ENCODE peak calls at places on chromosomes 4 and X, in six cellular contexts. G, V, R, T, A and B are unnamed samples.

GRCh38 chr4:7753271-7753670 is 186.4 kb downstream of the AFAP1 start:
- DNase-seq in G (peak), V (no peak), R (no peak), T (no peak), A (no peak), B (peak)

GRCh38 chr4:5824635-5825034 is 68.3 kb downstream of the CRMP1 start:
- DNase-seq in G (peak), V (no peak), R (no peak), T (peak), A (no peak), B (peak)

GRCh38 chr4:1523907-1524636 is 117.8 kb upstream of the NKX1-1 start:
- DNase-seq in G (no peak), V (no peak), R (peak), T (no peak), A (no peak), B (peak)

GRCh38 chr4:1361391-1361790 is 14.4 kb downstream of the UVSSA start:
- DNase-seq in G (no peak), V (no peak), R (no peak), T (no peak), A (no peak), B (no peak)

GRCh38 chr4:11640584-11640983 is 211.9 kb upstream of the HS3ST1 start:
- DNase-seq in G (no peak), V (no peak), R (no peak), T (no peak), A (no peak), B (no peak)

GRCh38 chr4:145216532-145216931 is 36.1 kb upstream of the OTUD4 start:
- DNase-seq in G (peak), V (no peak), R (no peak), T (peak), A (no peak), B (peak)

GRCh38 chr4:41977709-41978108 is 3.8 kb upstream of the DCAF4L1 start:
- DNase-seq in G (no peak), V (no peak), R (no peak), T (peak), A (no peak), B (no peak)

GRCh38 chrX:49040376-49040955 is 2.7 kb downstream of the TFE3 start:
- DNase-seq in G (no peak), V (no peak), R (no peak), T (peak), A (no peak), B (peak)

GRCh38 chr4:106691749-106692148 is 323.2 kb upstream of the GIMD1 start:
- DNase-seq in G (no peak), V (no peak), R (no peak), T (peak), A (no peak), B (peak)

GRCh38 chr4:15488658-15489470 is 19.2 kb downstream of the CC2D2A start:
- DNase-seq in G (no peak), V (no peak), R (no peak), T (peak), A (no peak), B (peak)

GRCh38 chrX:9195199-9195880 is 161.4 kb upstream of the FAM9B start:
- DNase-seq in G (no peak), V (no peak), R (no peak), T (no peak), A (no peak), B (no peak)

GRCh38 chr4:81136161-81136910 is 78.7 kb downstream of the PRKG2 start:
- DNase-seq in G (no peak), V (no peak), R (no peak), T (peak), A (peak), B (peak)

GRCh38 chr4:155509619-155510018 is 132.9 kb upstream of the MAP9 start:
- DNase-seq in G (no peak), V (no peak), R (no peak), T (peak), A (no peak), B (peak)

GRCh38 chr4:27123050-27123768 is 262.6 kb downstream of the STIM2 start:
- DNase-seq in G (no peak), V (peak), R (no peak), T (no peak), A (no peak), B (peak)

GRCh38 chr4:78779280-78779679 is 3.1 kb downstream of the BMP2K start:
- DNase-seq in G (no peak), V (no peak), R (no peak), T (no peak), A (no peak), B (peak)

GRCh38 chrX:107565916-107566602 is 62.3 kb upstream of the PRPS1 start:
- DNase-seq in G (no peak), V (no peak), R (no peak), T (peak), A (no peak), B (peak)

GRCh38 chrX:49172280-49172780 is 632 bp downstream of the PLP2 start:
- DNase-seq in G (peak), V (peak), R (no peak), T (peak), A (peak), B (peak)

GRCh38 chrX:66110112-66110511 is 53.9 kb upstream of the HEPH start:
- DNase-seq in G (peak), V (peak), R (no peak), T (peak), A (no peak), B (peak)

GRCh38 chr4:8916914-8917305 is 45.3 kb upstream of the HMX1 start:
- DNase-seq in G (no peak), V (no peak), R (no peak), T (no peak), A (no peak), B (no peak)

GRCh38 chr4:3483471-3483921 is 20.4 kb downstream of the DOK7 start:
- DNase-seq in G (no peak), V (no peak), R (no peak), T (no peak), A (peak), B (no peak)

GRCh38 chr4:8383451-8384160 is 56.9 kb downstream of the ACOX3 start:
- DNase-seq in G (no peak), V (no peak), R (no peak), T (peak), A (no peak), B (no peak)

GRCh38 chrX:153884136-153885076 is 1.6 kb downstream of the L1CAM start:
- DNase-seq in G (no peak), V (no peak), R (no peak), T (no peak), A (no peak), B (peak)

GRCh38 chr4:128354205-128354821 is 66.7 kb upstream of the PGRMC2 start:
- DNase-seq in G (no peak), V (peak), R (no peak), T (peak), A (no peak), B (peak)

GRCh38 chr4:74366367-74366891 is 1.5 kb downstream of the EREG start:
- DNase-seq in G (peak), V (no peak), R (no peak), T (no peak), A (no peak), B (peak)

GRCh38 chr4:139552506-139552905 is 3.5 kb downstream of the SETD7 start:
- DNase-seq in G (no peak), V (no peak), R (no peak), T (no peak), A (no peak), B (no peak)

GRCh38 chrX:65750674-65751469 is 83.4 kb downstream of the MSN start:
- DNase-seq in G (peak), V (peak), R (no peak), T (no peak), A (no peak), B (no peak)

GRCh38 chr4:24753519-24753918 is 41.9 kb upstream of the SOD3 start:
- DNase-seq in G (no peak), V (no peak), R (no peak), T (no peak), A (no peak), B (peak)

GRCh38 chr4:55545133-55545532 is 1.6 kb downstream of the CLOCK start:
- DNase-seq in G (no peak), V (no peak), R (no peak), T (peak), A (no peak), B (peak)

GRCh38 chrX:34343001-34343400 is 210.9 kb upstream of the FAM47A start:
- DNase-seq in G (no peak), V (no peak), R (no peak), T (no peak), A (no peak), B (peak)

GRCh38 chr4:83947811-83948210 is 411.9 kb downstream of the GPAT3 start:
- DNase-seq in G (no peak), V (no peak), R (peak), T (no peak), A (no peak), B (no peak)

DNA sequence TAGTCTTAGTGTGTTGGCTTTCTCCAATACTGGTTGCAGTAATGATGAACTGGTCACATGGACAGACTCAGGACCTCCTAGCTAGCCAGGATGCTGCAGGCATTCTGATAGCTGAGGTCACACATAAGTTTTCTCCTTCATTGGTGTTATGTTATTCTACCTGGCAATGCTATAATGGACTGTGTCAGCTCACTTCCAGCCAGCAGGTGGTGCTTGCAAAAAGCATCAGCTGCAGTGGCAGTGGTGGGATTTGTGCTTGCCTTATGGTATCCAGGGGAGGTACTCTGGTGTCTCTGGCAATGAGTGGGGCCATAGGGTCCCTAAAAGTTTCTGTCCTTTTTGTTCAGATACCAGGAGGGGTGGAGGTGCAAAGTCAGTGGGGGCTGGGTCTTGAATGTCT is 33.6 kb downstream of the ZNF330 start:
- DNase-seq in G (no peak), V (no peak), R (no peak), T (no peak), A (no peak), B (no peak)
- TF ChIP-seq CTCF in G (peak), V (no peak), R (no peak), T (peak), A (no peak), B (no peak)

DNA sequence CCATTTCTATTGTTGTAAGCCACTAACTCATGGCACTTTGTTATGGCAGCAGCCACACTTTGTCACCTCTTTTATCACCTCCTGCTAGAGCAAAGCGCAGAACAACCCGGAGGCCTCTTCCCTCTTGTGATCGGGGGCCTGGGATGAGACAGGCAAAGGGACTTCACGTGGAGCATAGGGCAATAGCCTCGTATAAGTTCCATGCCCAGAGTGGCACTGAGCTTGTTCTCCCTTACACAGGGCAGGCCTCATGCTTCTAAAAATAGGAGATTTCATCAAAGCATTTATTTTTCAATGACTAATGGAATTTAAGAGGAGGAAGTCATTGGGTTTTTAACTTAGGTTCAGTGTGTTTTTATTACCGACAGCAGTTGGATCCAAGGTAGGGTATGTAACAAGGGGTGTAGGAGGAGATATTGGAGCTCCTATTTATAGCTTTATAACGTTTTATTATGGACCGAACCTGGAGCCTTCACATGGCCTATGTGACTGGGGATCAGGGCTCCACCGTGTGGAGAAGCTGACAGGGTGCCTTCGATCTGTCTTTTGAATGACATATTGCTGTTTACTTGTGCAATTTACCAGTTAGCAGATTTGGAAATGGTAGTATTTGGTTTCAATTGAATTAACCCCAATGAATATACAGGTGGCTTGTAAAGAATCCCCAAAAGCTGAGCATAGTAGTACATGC is 93.8 kb downstream of the SLC2A9 start:
- DNase-seq in G (no peak), V (no peak), R (no peak), T (no peak), A (no peak), B (no peak)
- TF ChIP-seq CTCF in G (no peak), V (no peak), R (no peak), T (no peak), A (no peak), B (no peak)

GRCh38 chr4:4521069-4521468 is 20.8 kb downstream of the STX18 start:
- DNase-seq in G (no peak), V (no peak), R (no peak), T (no peak), A (no peak), B (no peak)

GRCh38 chr4:4524364-4524763 is 17.5 kb downstream of the STX18 start:
- DNase-seq in G (peak), V (no peak), R (no peak), T (no peak), A (no peak), B (no peak)

GRCh38 chr4:4521767-4522166 is 20.1 kb downstream of the STX18 start:
- DNase-seq in G (no peak), V (no peak), R (no peak), T (no peak), A (no peak), B (no peak)

GRCh38 chr4:4518747-4519146 is 23.1 kb downstream of the STX18 start:
- DNase-seq in G (no peak), V (no peak), R (no peak), T (no peak), A (no peak), B (no peak)

GRCh38 chr4:4519296-4519898 is 22.5 kb downstream of the STX18 start:
- DNase-seq in G (no peak), V (no peak), R (no peak), T (peak), A (no peak), B (peak)
- TF ChIP-seq CTCF in G (peak), V (peak), R (peak), T (peak), A (peak), B (peak)

DNA sequence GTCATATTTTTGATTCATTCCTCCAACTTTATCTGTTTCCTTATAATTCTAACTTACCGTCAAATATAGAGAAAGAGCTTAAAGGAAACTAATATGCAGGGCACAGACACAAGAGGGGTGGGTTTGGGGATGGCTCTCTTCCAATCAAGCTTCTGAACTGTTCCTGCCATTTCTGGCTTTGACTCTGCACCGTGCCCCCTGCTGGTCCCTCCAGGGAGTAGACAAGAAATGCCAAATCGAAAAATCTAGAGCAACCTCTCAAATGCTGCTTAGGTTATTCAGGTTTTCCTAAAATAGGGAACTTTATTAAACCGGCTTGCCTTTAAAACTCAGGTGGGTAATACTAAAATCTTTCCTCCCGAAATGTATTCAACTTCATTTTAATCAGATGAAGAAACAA is 39.8 kb upstream of the VCX3A start:
- DNase-seq in G (no peak), V (no peak), R (peak), T (no peak), A (no peak), B (no peak)
- TF ChIP-seq CTCF in G (peak), V (no peak), R (no peak), T (no peak), A (no peak), B (no peak)

GRCh38 chr4:70183168-70183939 is 12.2 kb upstream of the ODAM start:
- DNase-seq in G (peak), V (peak), R (peak), T (peak), A (no peak), B (peak)
- TF ChIP-seq CTCF in G (peak), V (peak), R (peak), T (peak), A (no peak), B (peak)

GRCh38 chr4:17939061-17939460 is 82.5 kb downstream of the LCORL start:
- DNase-seq in G (no peak), V (no peak), R (no peak), T (no peak), A (no peak), B (no peak)

GRCh38 chr4:17932041-17932440 is 89.5 kb downstream of the LCORL start:
- DNase-seq in G (no peak), V (no peak), R (no peak), T (no peak), A (no peak), B (peak)

DNA sequence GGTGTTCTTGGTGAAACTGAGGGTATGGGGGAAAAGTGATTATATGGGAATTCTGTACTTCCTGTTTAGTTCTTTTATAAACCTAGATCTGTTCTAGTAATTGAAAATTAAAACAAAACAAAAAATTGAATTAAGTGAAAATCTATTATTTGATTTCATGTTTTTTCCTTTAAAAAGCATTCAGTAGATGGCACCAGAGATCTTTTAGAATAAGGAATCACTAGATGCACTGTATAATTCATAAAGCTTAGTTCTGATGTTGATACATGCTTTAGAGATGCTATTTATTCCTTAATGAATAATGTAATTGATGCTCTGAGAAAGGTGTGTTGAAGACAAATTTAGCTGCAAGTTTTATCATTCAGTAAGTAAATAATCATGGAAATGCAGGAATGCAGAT is 87.3 kb downstream of the LCORL start:
- DNase-seq in G (no peak), V (no peak), R (no peak), T (peak), A (no peak), B (no peak)
- TF ChIP-seq CTCF in G (peak), V (no peak), R (no peak), T (peak), A (no peak), B (no peak)

GRCh38 chr4:173259310-173259709 is 74.8 kb downstream of the HMGB2 start:
- DNase-seq in G (no peak), V (no peak), R (no peak), T (no peak), A (no peak), B (no peak)
- TF ChIP-seq CTCF in G (no peak), V (no peak), R (peak), T (peak), A (no peak), B (no peak)

DNA sequence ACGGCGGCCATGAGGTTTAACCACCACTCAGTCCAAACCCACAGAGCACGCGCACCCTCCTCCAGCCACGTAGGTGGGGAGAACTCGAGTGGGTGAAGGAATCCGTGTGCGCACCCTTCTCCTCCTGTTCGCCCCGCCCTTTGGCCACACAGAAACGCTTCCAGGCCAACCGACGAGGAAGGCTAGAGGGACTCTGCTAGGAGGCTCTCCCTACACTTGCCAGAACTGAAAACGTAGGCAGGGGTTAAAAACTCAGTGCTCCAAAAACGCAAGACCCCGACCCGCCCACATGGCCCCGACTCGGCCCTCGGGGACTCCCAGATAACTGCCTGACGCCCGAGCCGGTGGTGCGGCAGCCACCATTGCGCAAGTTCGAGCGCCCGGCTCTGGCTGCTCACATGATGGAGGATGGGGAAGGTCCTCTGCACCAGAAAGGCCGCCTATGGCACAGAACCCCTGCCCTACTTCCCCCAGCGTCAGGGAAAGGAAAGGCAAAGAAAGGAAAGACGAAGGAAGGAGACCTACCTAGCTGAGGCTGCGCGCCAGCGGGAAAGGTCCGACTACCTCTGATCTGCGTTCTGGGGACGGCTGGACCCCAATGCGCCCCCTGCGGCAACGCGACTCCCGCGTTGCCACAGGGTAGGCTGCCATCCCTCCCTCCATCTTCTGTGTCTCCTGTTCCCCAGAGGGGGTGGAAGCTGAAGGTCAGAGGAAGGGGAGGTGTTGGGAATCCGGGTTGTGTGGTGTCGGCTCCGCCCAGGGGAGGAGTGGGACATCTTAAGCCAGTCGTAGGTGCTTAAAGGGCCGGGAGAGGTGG is 201.9 kb upstream of the AGTR2 start:
- DNase-seq in G (peak), V (peak), R (peak), T (peak), A (no peak), B (peak)
- TF ChIP-seq CTCF in G (no peak), V (peak), R (no peak), T (no peak), A (no peak), B (no peak)